ENCODE peak calls at places on chromosomes 11 and 22, in eight cellular contexts. T is pancreas, G is fibroblast of lung, E is caudate nucleus, A is anterior cingulate cortex, R is T follicular helper cell, S is HFF-Myc, P is HCT116. Y is an unnamed sample.

GRCh38 chr22:40635008-40635939 is 1.2 kb downstream of the MRTFA start:
- DNase-seq in T (no peak), G (peak), E (no peak), A (no peak), R (no peak), S (no peak), P (no peak), Y (no peak)

GRCh38 chr22:38967451-38968450 is 10.3 kb downstream of the APOBEC3A start:
- DNase-seq in T (no peak), G (no peak), E (no peak), A (no peak), R (no peak), S (no peak), P (no peak), Y (peak)

GRCh38 chr11:117195208-117195607 is 4.0 kb upstream of the TAGLN start:
- DNase-seq in T (peak), G (no peak), E (no peak), A (no peak), R (no peak), S (no peak), P (no peak), Y (no peak)

GRCh38 chr11:72321381-72321996 is 77.5 kb upstream of the PHOX2A start:
- DNase-seq in T (no peak), G (peak), E (no peak), A (no peak), R (no peak), S (no peak), P (no peak), Y (no peak)

GRCh38 chr11:74453373-74453975 is 13.9 kb downstream of the KCNE3 start:
- DNase-seq in T (peak), G (peak), E (no peak), A (no peak), R (peak), S (no peak), P (peak), Y (peak)

GRCh38 chr11:120281161-120281795 is 41.3 kb downstream of the POU2F3 start:
- DNase-seq in T (no peak), G (no peak), E (no peak), A (no peak), R (no peak), S (no peak), P (no peak), Y (no peak)

GRCh38 chr11:134524201-134524600 is 112.2 kb upstream of the B3GAT1 start:
- DNase-seq in T (no peak), G (no peak), E (no peak), A (no peak), R (no peak), S (no peak), P (no peak), Y (peak)

GRCh38 chr22:45212992-45213751 is 27.5 kb downstream of the KIAA0930 start:
- DNase-seq in T (no peak), G (peak), E (no peak), A (peak), R (no peak), S (no peak), P (no peak), Y (no peak)